ENCODE peak calls at places on chromosomes 5 and 9, in five cellular contexts. N is H9, K is mesenchymal stem cell, J is H1, F is trophoblast cell. L is an unnamed sample.

GRCh38 chr9:73149371-73150067 is 2.1 kb upstream of the ANXA1 start:
- DNase-seq in F (no peak), N (no peak), K (peak; percentile 90), J (no peak), L (no peak)

GRCh38 chr5:97388794-97389193 is 205.7 kb upstream of the RIOK2 start:
- DNase-seq in F (no peak), K (no peak), N (no peak), J (no peak), L (no peak)

GRCh38 chr9:27654629-27655285 is 81.5 kb upstream of the C9orf72 start:
- DNase-seq in K (no peak), J (no peak), N (no peak), F (no peak), L (no peak)

GRCh38 chr5:98296426-98296825 is 477.0 kb upstream of the RGMB start:
- DNase-seq in K (peak; percentile 64), F (no peak), N (no peak), J (no peak), L (no peak)

GRCh38 chr9:14372437-14373318 is 58.7 kb upstream of the NFIB start:
- DNase-seq in F (no peak), N (peak; percentile 52), K (peak; percentile 81), J (no peak), L (no peak)

GRCh38 chr9:21906878-21907277 is 87.3 kb downstream of the CDKN2A start:
- DNase-seq in N (no peak), J (no peak), K (no peak), F (no peak), L (no peak)

GRCh38 chr5:148457183-148457620 is 73.4 kb downstream of the FBXO38 start:
- DNase-seq in K (peak; percentile 19), F (no peak), N (no peak), J (no peak), L (no peak)

GRCh38 chr9:34506623-34507022 is 16.2 kb downstream of the ENHO start:
- DNase-seq in J (no peak), N (no peak), F (no peak), K (no peak), L (no peak)

GRCh38 chr9:85445887-85446286 is 295.9 kb downstream of the AGTPBP1 start:
- DNase-seq in K (no peak), J (no peak), F (no peak), N (no peak), L (no peak)

GRCh38 chr9:81874926-81875325 is 53.3 kb upstream of the SPATA31D4 start:
- DNase-seq in F (no peak), N (no peak), K (peak; percentile 89), J (no peak), L (no peak)

GRCh38 chr9:117714282-117714681 is 10.1 kb downstream of the TLR4 start:
- DNase-seq in F (no peak), N (peak; percentile 58), K (no peak), J (no peak), L (no peak)

GRCh38 chr5:1536298-1537165 is 12.8 kb upstream of the LPCAT1 start:
- DNase-seq in J (peak; percentile 29), F (peak; percentile 86), K (peak; percentile 48), N (peak; percentile 16), L (no peak)

GRCh38 chr5:9956725-9957124 is 293.0 kb downstream of the ATPSCKMT start:
- DNase-seq in J (no peak), K (no peak), N (no peak), F (no peak), L (no peak)

GRCh38 chr5:24110019-24110615 is 534.7 kb downstream of the CDH10 start:
- DNase-seq in K (peak; percentile 24), F (no peak), N (no peak), J (no peak), L (peak; percentile 2)

GRCh38 chr9:104993291-104993963 is 65.5 kb upstream of the ABCA1 start:
- DNase-seq in K (peak; percentile 96), F (peak; percentile 29), N (peak; percentile 93), J (peak; percentile 80), L (peak; percentile 87)

GRCh38 chr5:154538492-154538891 is 60.5 kb upstream of the HAND1 start:
- DNase-seq in J (no peak), K (no peak), F (no peak), N (no peak), L (no peak)

GRCh38 chr5:169847519-169847918 is 132.8 kb downstream of the INSYN2B start:
- DNase-seq in J (no peak), F (no peak), K (no peak), N (no peak), L (no peak)

GRCh38 chr9:127311239-127311741 is 46.7 kb downstream of the GARNL3 start:
- DNase-seq in K (peak; percentile 44), J (peak; percentile 68), F (no peak), N (no peak), L (peak; percentile 4)

GRCh38 chr5:33370135-33370472 is 70.7 kb upstream of the TARS1 start:
- DNase-seq in N (no peak), F (no peak), J (no peak), K (peak; percentile 82), L (no peak)

GRCh38 chr5:136032564-136032963 is 3.8 kb downstream of the TGFBI start:
- DNase-seq in J (no peak), N (no peak), K (peak; percentile 85), F (no peak), L (no peak)

GRCh38 chr9:5999443-6000104 is 15.8 kb downstream of the RANBP6 start:
- DNase-seq in K (no peak), F (no peak), N (no peak), J (no peak), L (no peak)

GRCh38 chr5:124651663-124652513 is 94.6 kb downstream of the ZNF608 start:
- DNase-seq in N (peak; percentile 89), K (peak; percentile 89), J (peak; percentile 87), F (peak; percentile 71), L (peak; percentile 78)

GRCh38 chr5:60287174-60287771 is 393.7 kb upstream of the PDE4D start:
- DNase-seq in N (peak; percentile 76), J (peak; percentile 68), F (peak; percentile 39), K (peak; percentile 47), L (peak; percentile 69)

GRCh38 chr5:43121565-43122484 is 1.1 kb downstream of the ZNF131 start:
- DNase-seq in N (no peak), F (no peak), J (peak; percentile 77), K (peak; percentile 81), L (peak; percentile 3)

GRCh38 chr5:36240779-36241635 is 718 bp downstream of the NADK2 start:
- DNase-seq in N (peak; percentile 69), F (peak; percentile 33), J (peak; percentile 76), K (peak; percentile 83), L (peak; percentile 60)

GRCh38 chr9:136544549-136545064 is 1.2 kb downstream of the NOTCH1 start:
- DNase-seq in F (no peak), J (no peak), N (no peak), K (peak; percentile 51), L (no peak)

DNA sequence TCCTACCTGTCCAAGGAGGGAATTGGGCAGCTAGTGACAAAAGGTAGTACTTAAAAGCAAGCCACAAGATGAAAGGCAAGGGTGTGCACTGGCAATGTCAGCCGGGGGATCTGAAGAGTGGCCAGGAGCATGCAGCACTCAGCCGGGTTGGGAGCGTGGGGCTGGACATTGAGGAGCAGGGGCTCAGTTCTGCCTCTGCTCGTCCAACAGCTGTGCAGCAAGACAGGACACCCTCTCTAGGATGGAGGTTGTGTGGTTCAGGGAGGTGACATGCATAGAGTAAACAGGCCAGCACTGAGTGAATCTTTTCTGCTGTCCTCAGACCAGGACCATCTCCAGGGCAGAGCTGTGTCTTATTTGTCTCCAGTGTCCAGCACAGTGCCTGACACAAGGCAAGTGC is 235.3 kb downstream of the CRB2 start:
- DNase-seq in J (no peak), F (no peak), N (no peak), K (no peak), L (no peak)
- H2AFZ ChIP-seq in J (no peak overlapping the region), F (no peak overlapping the region), N (no peak overlapping the region), K (no peak overlapping the region), L (no peak overlapping the region)

GRCh38 chr5:55572011-55572410 is 37.2 kb upstream of the PLPP1 start:
- DNase-seq in N (no peak), F (no peak), K (no peak), J (peak; percentile 43), L (no peak)

GRCh38 chr5:55572600-55572999 is 37.8 kb upstream of the PLPP1 start:
- DNase-seq in N (no peak), F (no peak), J (no peak), K (no peak), L (no peak)

GRCh38 chr5:55569513-55569865 is 34.7 kb upstream of the PLPP1 start:
- DNase-seq in K (no peak), F (no peak), N (no peak), J (no peak), L (no peak)

GRCh38 chr5:55570026-55570425 is 35.3 kb upstream of the PLPP1 start:
- DNase-seq in J (no peak), N (no peak), F (peak; percentile 30), K (peak; percentile 41), L (peak; percentile 4)

GRCh38 chr5:55568629-55569512 is 34.1 kb upstream of the PLPP1 start:
- DNase-seq in N (no peak), F (no peak), J (no peak), K (no peak), L (no peak)
- H2BK12ac ChIP-seq in N (no peak overlapping the region), F (peak overlapping the region; percentile 100), J (peak overlapping the region; percentile 52), K (no peak overlapping the region), L (no peak overlapping the region)

DNA sequence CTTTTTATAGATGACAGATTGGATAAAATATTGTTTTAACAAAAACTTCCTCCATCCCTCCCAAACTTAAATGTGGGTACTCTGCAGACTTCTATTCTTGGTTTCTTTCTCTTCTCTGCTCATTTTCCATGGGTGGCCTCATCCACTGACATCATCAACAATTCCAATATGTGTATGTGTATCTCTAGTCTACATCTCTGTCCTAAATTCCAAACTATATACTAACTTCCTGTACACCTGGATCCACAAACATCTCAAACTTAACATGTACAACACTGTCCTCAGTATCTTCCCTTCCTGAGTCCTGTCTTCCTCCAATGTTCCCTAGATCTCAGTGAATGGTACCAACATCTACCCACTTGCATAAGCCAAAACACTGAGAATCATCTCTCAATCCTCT is 28.5 kb upstream of the CDK5RAP2 start:
- DNase-seq in F (peak; percentile 32), N (no peak), J (no peak), K (no peak), L (no peak)
- H3K4me2 ChIP-seq in F (no peak overlapping the region), N (no peak overlapping the region), J (no peak overlapping the region), K (no peak overlapping the region), L (no peak overlapping the region)

GRCh38 chr5:176817864-176818377 is 7.6 kb downstream of the UNC5A start:
- DNase-seq in J (peak; percentile 79), N (peak; percentile 81), K (peak; percentile 26), F (no peak), L (peak; percentile 82)

GRCh38 chr5:176816791-176817272 is 6.5 kb downstream of the UNC5A start:
- DNase-seq in K (no peak), N (no peak), F (no peak), J (peak; percentile 58), L (no peak)

GRCh38 chr5:176816043-176816745 is 5.8 kb downstream of the UNC5A start:
- DNase-seq in K (no peak), F (no peak), J (no peak), N (no peak), L (no peak)

GRCh38 chr5:176818391-176819098 is 8.2 kb downstream of the UNC5A start:
- DNase-seq in F (no peak), K (no peak), N (peak; percentile 57), J (no peak), L (no peak)

DNA sequence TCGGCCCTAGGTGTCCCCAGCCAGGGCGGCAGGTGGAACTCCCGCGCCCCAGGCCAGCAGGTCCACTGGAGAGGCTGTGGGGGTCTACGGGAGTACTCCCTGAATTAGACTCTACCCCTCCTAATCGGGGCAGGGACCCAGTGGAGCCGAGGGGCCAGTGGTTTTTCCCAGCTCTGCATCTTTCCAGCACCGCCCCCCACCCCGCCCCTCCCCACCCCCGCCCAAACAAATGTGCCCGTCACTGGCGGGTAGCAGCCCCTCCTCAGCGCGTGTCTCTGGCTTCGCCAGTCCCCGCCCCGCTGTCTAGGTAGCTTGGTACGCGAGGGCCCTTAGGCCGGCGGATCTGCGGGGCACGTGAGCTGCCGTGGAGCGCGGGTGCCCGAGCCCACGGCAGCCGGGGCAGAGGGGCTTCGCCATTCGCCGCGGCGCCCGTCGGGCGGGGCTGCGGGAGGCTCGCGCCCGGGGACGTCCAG is 7.0 kb downstream of the UNC5A start:
- DNase-seq in F (no peak), N (peak; percentile 75), K (no peak), J (peak; percentile 66), L (peak; percentile 51)
- H2AFZ ChIP-seq in F (no peak overlapping the region), N (no peak overlapping the region), K (no peak overlapping the region), J (no peak overlapping the region), L (peak overlapping the region; percentile 97)